ENCODE peak calls at places on chromosomes 11 and 22, in five cellular contexts. G is psoas muscle, N is cardiac muscle cell, W is heart right ventricle, J is lower lobe of right lung. U is an unnamed sample.

GRCh38 chr22:36340621-36341020 is 47.1 kb downstream of the MYH9 start:
- DNase-seq in G (no peak), N (no peak), W (no peak), J (no peak), U (no peak)

GRCh38 chr11:45528435-45528834 is 137.0 kb downstream of the CHST1 start:
- DNase-seq in G (no peak), N (no peak), W (no peak), J (no peak), U (no peak)

GRCh38 chr22:50599816-50600454 is 658 bp upstream of the MAPK8IP2 start:
- DNase-seq in G (no peak), N (peak; percentile 82), W (peak; percentile 68), J (no peak), U (peak; percentile 64)

GRCh38 chr11:7046474-7046873 is 26.2 kb downstream of the NLRP14 start:
- DNase-seq in G (no peak), N (no peak), W (no peak), J (no peak), U (no peak)

GRCh38 chr11:91310085-91310484 is 914.5 kb upstream of the FAT3 start:
- DNase-seq in G (no peak), N (no peak), W (no peak), J (no peak), U (no peak)

GRCh38 chr11:47259178-47259977 is 1.6 kb downstream of the NR1H3 start:
- DNase-seq in G (peak; percentile 54), N (peak; percentile 71), W (no peak), J (peak; percentile 48), U (no peak)

GRCh38 chr11:76665172-76665571 is 5.4 kb downstream of the LRRC32 start:
- DNase-seq in G (no peak), N (no peak), W (no peak), J (no peak), U (peak; percentile 8)

GRCh38 chr11:7353100-7353499 is 101.4 kb downstream of the SYT9 start:
- DNase-seq in G (no peak), N (peak; percentile 26), W (no peak), J (peak; percentile 20), U (no peak)

GRCh38 chr22:37485006-37485713 is 1.0 kb downstream of the MFNG start:
- DNase-seq in G (peak; percentile 70), N (no peak), W (peak; percentile 34), J (peak; percentile 69), U (no peak)

GRCh38 chr11:45778341-45778740 is 26.6 kb upstream of the SLC35C1 start:
- DNase-seq in G (no peak), N (no peak), W (no peak), J (no peak), U (no peak)

GRCh38 chr11:74870485-74870884 is 78.4 kb downstream of the XRRA1 start:
- DNase-seq in G (no peak), N (no peak), W (no peak), J (no peak), U (no peak)

GRCh38 chr11:124586247-124586860 is 16.6 kb downstream of the OR8A1 start:
- DNase-seq in G (peak; percentile 64), N (peak; percentile 67), W (peak; percentile 56), J (peak; percentile 59), U (no peak)

GRCh38 chr11:16605440-16605970 is 132.9 kb upstream of the C11orf58 start:
- DNase-seq in G (peak; percentile 70), N (peak; percentile 56), W (peak; percentile 43), J (no peak), U (peak; percentile 13)

GRCh38 chr11:12618743-12619540 is 55.3 kb upstream of the TEAD1 start:
- DNase-seq in G (no peak), N (no peak), W (no peak), J (no peak), U (no peak)

GRCh38 chr11:46463701-46464100 is 72.1 kb upstream of the CHRM4 start:
- DNase-seq in G (no peak), N (no peak), W (no peak), J (no peak), U (no peak)

GRCh38 chr11:1872267-1872985 is 19.3 kb downstream of the PRR33 start:
- DNase-seq in G (peak; percentile 33), N (no peak), W (peak; percentile 10), J (peak; percentile 30), U (no peak)

GRCh38 chr11:70573701-70574151 is 175.4 kb downstream of the CTTN start:
- DNase-seq in G (peak; percentile 38), N (no peak), W (no peak), J (peak; percentile 39), U (no peak)

GRCh38 chr22:37659066-37659896 is 758 bp downstream of the PDXP start:
- DNase-seq in G (peak; percentile 73), N (no peak), W (no peak), J (peak; percentile 64), U (no peak)

GRCh38 chr11:122235615-122236014 is 119.6 kb upstream of the BLID start:
- DNase-seq in G (peak; percentile 84), N (peak; percentile 12), W (peak; percentile 20), J (no peak), U (no peak)

GRCh38 chr11:121936781-121937447 is 179.1 kb downstream of the BLID start:
- DNase-seq in G (no peak), N (no peak), W (no peak), J (no peak), U (no peak)

GRCh38 chr11:12006552-12007229 is 1.7 kb downstream of the DKK3 start:
- DNase-seq in G (no peak), N (no peak), W (no peak), J (no peak), U (no peak)

GRCh38 chr11:17230867-17231851 is 23.4 kb upstream of the PIK3C2A start:
- DNase-seq in G (no peak), N (no peak), W (no peak), J (no peak), U (no peak)

GRCh38 chr11:19769820-19770219 is 57.2 kb downstream of the NAV2 start:
- DNase-seq in G (no peak), N (no peak), W (no peak), J (no peak), U (no peak)

GRCh38 chr22:17562906-17563870 is at the start of gene SLC25A18:
- DNase-seq in G (peak; percentile 91), N (peak; percentile 39), W (peak; percentile 64), J (no peak), U (peak; percentile 66)

GRCh38 chr11:3156282-3156660 is 8.8 kb downstream of the OSBPL5 start:
- DNase-seq in G (peak; percentile 44), N (no peak), W (peak; percentile 12), J (no peak), U (no peak)

GRCh38 chr11:73528420-73528819 is 69.5 kb downstream of the FAM168A start:
- DNase-seq in G (no peak), N (no peak), W (no peak), J (no peak), U (no peak)

GRCh38 chr11:73525611-73526010 is 72.3 kb downstream of the FAM168A start:
- DNase-seq in G (no peak), N (no peak), W (no peak), J (no peak), U (no peak)

GRCh38 chr11:73530109-73530508 is 67.8 kb downstream of the FAM168A start:
- DNase-seq in G (no peak), N (peak; percentile 2), W (no peak), J (no peak), U (no peak)

GRCh38 chr11:73528877-73529530 is 68.9 kb downstream of the FAM168A start:
- DNase-seq in G (no peak), N (no peak), W (no peak), J (no peak), U (no peak)

DNA sequence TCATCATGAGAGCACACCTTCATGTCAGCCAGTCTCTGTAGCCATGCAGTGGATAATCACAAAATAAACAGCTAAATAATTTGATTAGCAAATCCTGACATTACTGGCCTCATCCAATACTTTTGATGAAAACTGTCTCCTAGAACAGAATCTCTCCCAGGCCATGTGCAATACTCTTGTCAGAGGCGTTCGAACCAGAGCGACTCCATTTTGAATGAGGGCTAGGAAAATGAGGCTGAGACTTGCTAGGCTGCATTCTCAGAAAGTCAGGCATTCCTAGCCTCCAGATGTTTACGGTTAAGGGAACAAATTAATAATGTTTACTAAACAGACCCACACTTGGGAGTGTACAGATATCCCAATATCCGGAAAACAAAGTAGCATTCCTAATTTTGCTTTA is 69.9 kb downstream of the FAM168A start:
- DNase-seq in G (no peak), N (no peak), W (no peak), J (no peak), U (no peak)
- H3K4me1 ChIP-seq in G (peaks cover 28% of the 10 kb centered on the region), N (peaks cover 15% of the 10 kb centered on the region), W (peaks cover 41% of the 10 kb centered on the region), J (peaks cover 28% of the 10 kb centered on the region), U (no peaks in the 10 kb centered on the region)

DNA sequence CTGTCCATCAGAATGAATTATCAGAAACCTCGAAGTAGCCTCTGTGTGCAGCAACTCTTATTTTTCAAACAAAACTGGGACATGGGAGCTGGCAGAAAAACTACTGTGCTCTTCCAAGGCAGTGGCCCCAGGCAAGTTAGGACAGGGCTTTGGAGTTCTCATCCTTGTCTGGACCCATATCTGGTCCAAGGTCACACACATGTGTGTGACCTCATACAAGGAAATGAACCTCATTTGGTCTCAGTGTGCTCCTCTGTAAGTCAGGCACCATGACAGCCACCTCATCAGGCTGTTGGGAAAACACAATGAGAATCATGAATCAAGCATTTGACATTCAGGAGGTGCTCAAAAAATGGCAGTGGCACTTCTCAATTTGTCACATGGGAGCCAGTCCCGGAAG is 25.8 kb downstream of the LARGE1 start:
- DNase-seq in G (no peak), N (no peak), W (no peak), J (no peak), U (no peak)
- H3K4me1 ChIP-seq in G (peaks cover 6% of the 10 kb centered on the region), N (peaks cover 11% of the 10 kb centered on the region), W (peaks cover 55% of the 10 kb centered on the region), J (no peaks in the 10 kb centered on the region), U (no peaks in the 10 kb centered on the region)

DNA sequence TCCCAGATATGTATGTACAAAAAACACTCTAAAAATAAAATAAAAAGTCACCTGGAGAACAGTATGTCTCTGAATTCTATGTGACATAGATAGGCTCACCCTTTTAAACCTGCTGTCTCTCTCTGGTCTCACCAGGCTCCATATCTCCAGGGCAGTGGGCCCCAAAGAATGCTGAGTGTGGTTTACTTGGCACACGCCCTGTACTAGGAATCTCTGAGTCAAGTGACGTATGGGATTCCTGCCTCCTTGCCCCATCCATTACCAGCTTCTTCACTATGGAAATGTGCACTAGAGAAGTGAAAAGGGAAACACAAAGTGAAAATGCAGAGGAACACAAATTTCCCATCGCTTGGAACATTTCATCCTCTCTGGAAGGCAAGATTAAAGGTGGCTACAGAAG is 722.2 kb upstream of the TENM4 start:
- DNase-seq in G (no peak), N (no peak), W (no peak), J (no peak), U (no peak)
- H3K4me1 ChIP-seq in G (no peaks in the 10 kb centered on the region), N (peaks cover 9% of the 10 kb centered on the region), W (no peaks in the 10 kb centered on the region), J (no peaks in the 10 kb centered on the region), U (no peaks in the 10 kb centered on the region)

DNA sequence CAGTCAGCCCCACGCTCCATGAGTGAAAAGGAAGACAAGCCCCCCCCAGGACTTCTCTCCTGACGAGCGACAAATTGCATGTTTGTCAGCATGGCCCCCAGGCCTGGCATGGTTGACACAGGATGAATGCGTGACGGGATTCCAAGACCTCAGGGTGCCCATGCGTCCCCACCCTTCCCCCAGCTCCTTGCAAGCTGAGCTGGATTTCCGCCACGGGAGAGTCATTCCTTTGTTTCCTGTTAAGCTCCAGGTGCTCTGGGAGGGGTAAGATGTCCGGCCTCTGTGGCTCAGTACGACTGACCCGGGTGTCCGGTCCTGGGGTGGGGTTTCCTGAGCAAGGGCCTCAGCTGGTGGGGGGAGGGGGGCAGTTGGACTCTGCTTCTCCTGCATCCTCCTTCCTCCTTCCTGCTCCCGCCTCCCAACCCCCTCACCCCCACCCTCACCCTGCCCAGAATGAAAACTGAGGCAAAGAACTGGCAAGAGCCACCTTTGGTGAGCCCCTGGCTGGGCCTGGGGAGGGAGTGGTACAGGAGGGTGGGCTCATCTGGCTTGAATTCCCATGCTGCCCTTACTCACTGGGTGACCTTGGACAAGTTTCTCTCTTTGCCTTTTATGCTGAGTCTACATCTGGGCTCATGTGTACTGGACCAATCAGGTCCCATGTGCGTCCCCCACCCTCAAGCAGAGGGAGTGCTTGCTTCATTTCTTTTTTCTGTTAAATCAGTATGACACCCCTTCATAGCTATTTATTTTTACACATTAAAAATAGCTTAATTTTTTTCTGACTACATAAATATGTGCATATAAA is 2.5 kb downstream of the CDC42EP2 start:
- DNase-seq in G (peak; percentile 91), N (no peak), W (peak; percentile 76), J (peak; percentile 71), U (peak; percentile 87)
- H3K4me1 ChIP-seq in G (peaks cover 20% of the 10 kb centered on the region), N (peaks cover 9% of the 10 kb centered on the region), W (peaks cover 78% of the 10 kb centered on the region), J (peaks cover 72% of the 10 kb centered on the region), U (no peaks in the 10 kb centered on the region)